ENCODE peak calls at places on chromosome 5, in eight cellular contexts. A is OCI-LY7, J is GM23248, M is PC-3, B is SK-N-SH, Y is neural progenitor cell, P is GM23338, D is HCT116. U is an unnamed sample. For H3K4me1, the result is how much of the 10 kb centered on the place peaks cover.

GRCh38 chr5:9932770-9933169 is 302.6 kb upstream of the TAS2R1 start:
- DNase-seq in A (no peak), P (peak), B (peak), M (peak), D (peak), Y (no peak), J (peak), U (no peak)

GRCh38 chr5:172806897-172807672 is 27.0 kb upstream of the ERGIC1 start:
- DNase-seq in A (peak), J (peak), P (peak), D (peak), B (no peak), Y (peak), M (peak), U (peak)

GRCh38 chr5:146667633-146668032 is 151.6 kb upstream of the GPR151 start:
- DNase-seq in P (no peak), Y (no peak), A (no peak), J (peak), D (no peak), B (no peak), M (peak), U (peak)

GRCh38 chr5:3862906-3863305 is 267.3 kb downstream of the IRX1 start:
- DNase-seq in D (no peak), M (no peak), J (no peak), B (no peak), A (no peak), P (no peak), Y (no peak), U (no peak)

GRCh38 chr5:169656125-169656990 is 19.3 kb downstream of the DOCK2 start:
- DNase-seq in A (no peak), M (no peak), B (no peak), Y (no peak), D (no peak), J (peak), P (no peak), U (no peak)

GRCh38 chr5:143106175-143106574 is 297.3 kb downstream of the NR3C1 start:
- DNase-seq in A (peak), J (peak), M (peak), B (peak), P (peak), Y (peak), D (no peak), U (peak)

GRCh38 chr5:7802855-7803254 is 48.1 kb downstream of the CFAP90 start:
- DNase-seq in P (no peak), B (no peak), J (peak), D (no peak), A (no peak), M (peak), Y (no peak), U (no peak)

GRCh38 chr5:21121213-21121612 is 1133.2 kb upstream of the CDH18 start:
- DNase-seq in Y (no peak), A (no peak), J (no peak), P (no peak), D (no peak), M (no peak), B (no peak), U (no peak)

GRCh38 chr5:147981074-147981473 is 74.7 kb upstream of the C5orf46 start:
- DNase-seq in B (no peak), J (no peak), A (no peak), M (no peak), Y (no peak), P (no peak), D (no peak), U (no peak)

GRCh38 chr5:156414381-156414780 is 87.4 kb downstream of the SGCD start:
- DNase-seq in Y (no peak), J (peak), A (no peak), P (no peak), M (no peak), B (no peak), D (no peak), U (no peak)

GRCh38 chr5:16134204-16134603 is 45.4 kb downstream of the MARCHF11 start:
- DNase-seq in J (no peak), D (no peak), M (no peak), P (no peak), A (no peak), B (no peak), Y (no peak), U (no peak)

GRCh38 chr5:72908666-72909065 is 47.2 kb upstream of the FCHO2 start:
- DNase-seq in B (no peak), A (no peak), J (no peak), P (no peak), M (no peak), D (no peak), Y (no peak), U (no peak)

DNA sequence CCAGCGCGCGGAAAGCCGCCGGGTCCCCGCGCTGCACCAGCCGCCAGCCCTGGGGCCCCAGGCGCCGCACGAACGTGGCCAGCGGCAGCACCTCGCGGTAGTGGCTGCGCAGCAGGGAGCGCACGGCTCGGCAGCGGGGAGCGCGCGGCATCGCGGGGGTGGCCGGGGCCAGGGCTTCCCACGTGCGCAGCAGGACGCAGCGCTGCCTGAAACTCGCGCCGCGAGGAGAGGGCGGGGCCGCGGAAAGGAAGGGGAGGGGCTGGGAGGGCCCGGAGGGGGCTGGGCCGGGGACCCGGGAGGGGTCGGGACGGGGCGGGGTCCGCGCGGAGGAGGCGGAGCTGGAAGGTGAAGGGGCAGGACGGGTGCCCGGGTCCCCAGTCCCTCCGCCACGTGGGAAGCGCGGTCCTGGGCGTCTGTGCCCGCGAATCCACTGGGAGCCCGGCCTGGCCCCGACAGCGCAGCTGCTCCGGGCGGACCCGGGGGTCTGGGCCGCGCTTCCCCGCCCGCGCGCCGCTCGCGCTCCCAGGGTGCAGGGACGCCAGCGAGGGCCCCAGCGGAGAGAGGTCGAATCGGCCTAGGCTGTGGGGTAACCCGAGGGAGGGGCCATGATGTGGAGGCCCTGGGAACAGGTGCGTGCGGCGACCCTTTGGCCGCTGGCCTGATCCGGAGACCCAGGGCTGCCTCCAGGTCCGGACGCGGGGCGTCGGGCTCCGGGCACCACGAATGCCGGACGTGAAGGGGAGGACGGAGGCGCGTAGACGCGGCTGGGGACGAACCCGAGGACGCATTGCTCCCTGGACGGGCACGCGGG is at the start of gene TERT:
- DNase-seq in A (peak), D (no peak), B (peak), J (no peak), M (no peak), P (peak), Y (peak), U (peak)
- H3K4me3 ChIP-seq in A (peak), D (peak), B (peak), J (no peak), M (no peak), P (peak), Y (peak), U (no peak)

GRCh38 chr5:80184235-80185023 is 71.4 kb downstream of the SERINC5 start:
- DNase-seq in D (no peak), P (peak), A (peak), B (no peak), M (peak), J (no peak), Y (peak), U (peak)
- H3K4me1 ChIP-seq in D (half or more), P (half or more), A (half or more), B (under half), M (under half), J (under half), Y (half or more), U (half or more)

DNA sequence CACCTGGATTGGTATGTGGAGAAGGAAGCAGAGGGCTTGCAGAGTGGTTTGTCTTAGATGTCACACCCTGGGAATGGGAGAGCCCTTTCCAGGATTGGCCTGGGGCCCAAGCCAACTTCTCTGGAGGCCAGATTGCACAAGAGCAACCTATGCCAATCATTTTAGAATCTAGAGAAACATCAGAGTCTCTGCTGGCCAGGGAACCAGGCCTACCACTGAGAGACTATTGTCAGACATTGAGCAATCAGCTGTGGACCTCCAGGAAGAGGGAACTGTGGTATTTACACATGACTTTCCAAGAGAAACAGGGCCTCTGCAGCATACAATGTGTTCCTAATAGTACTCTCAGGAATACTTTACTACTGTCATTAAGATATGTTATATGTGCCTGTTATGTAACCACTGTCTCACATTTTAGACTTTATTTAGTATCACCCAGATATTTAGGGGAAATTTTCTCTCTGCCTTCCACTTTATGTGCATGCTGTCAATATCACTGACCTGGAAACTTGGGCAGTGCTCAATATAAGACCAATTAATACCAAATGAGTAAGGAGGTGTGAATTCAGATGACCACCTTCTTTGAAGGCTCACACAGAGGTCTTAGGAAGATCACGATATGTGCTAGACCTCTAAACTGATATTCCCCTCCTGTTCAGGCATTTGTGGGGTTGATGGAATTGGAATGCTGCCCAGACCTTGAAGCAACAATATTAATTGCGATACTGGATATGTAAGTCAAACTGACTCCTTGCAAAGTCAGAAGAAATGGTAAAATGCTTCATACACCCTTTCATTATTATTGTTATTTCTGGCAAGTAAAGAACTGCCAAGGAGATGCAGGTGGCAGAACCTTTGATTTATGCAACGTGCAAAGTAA is 20.5 kb upstream of the CCL28 start:
- DNase-seq in P (no peak), Y (no peak), M (peak), A (no peak), B (no peak), J (peak), D (peak), U (peak)
- TF ChIP-seq EZH2phosphoT487 in P (no peak), Y (no peak), M (no peak), A (no peak), B (no peak), J (no peak), D (no peak), U (no peak)

GRCh38 chr5:32501623-32502022 is 57.1 kb upstream of the ZFR start:
- DNase-seq in Y (peak), A (no peak), B (no peak), J (no peak), M (no peak), D (no peak), P (peak), U (no peak)
- H3K4me3 ChIP-seq in Y (peak), A (no peak), B (no peak), J (no peak), M (no peak), D (no peak), P (peak), U (no peak)

DNA sequence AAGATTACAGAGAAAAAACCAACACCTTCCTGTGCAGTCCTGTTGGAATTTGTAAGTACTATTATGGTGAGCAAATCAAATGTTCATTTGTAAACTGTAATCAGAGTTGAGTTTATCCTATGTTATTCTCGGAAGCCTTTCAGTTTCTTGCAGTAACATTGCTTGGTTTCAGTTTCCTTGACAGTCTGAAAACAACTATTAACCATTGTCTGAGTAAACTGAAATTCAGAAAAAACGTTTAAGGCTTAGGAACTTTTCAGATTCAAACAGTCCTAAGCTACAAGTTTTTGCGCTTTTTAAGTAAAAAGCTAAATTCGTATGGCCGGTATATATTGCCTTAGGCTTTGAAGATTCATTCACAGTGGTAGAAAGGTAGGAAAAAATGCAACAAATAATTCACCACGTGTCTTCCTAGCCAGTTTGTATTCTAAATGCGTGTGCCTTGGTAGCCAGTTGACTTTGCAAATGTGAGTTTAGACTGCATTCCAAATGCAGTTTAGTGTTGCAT is 2.5 kb downstream of the GPBP1 start:
- DNase-seq in J (peak), D (no peak), M (peak), A (no peak), Y (no peak), B (no peak), P (no peak), U (no peak)
- H3K4me1 ChIP-seq in J (under half), D (under half), M (under half), A (under half), Y (under half), B (under half), P (under half), U (under half)

DNA sequence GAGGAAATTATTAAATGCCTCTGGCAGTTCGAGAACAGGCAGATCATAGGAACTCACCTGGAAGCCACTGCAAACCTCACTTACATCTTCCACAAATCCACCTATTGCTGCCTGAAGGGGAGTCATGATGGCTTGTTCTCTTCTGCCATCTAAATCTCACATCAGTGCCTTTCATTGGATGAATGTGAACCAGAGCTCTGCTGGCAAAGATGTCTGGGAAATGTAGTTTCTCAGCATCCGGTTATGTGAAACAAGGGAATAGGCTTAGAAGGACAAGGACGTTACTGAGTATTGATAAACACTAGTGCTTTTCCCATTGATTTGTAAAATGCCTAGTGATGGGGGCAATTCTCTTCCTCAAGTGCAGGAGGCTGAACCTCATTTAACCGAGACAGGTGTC is 483.3 kb downstream of the ARHGEF28 start:
- DNase-seq in M (no peak), Y (peak), D (no peak), B (no peak), J (no peak), A (no peak), P (peak), U (no peak)
- TF ChIP-seq EZH2phosphoT487 in M (no peak), Y (no peak), D (no peak), B (no peak), J (no peak), A (no peak), P (no peak), U (no peak)

GRCh38 chr5:31809037-31809910 is 170.3 kb downstream of the PDZD2 start:
- DNase-seq in J (peak), A (peak), B (peak), M (peak), P (peak), Y (peak), D (peak), U (peak)

GRCh38 chr5:31811210-31811609 is 172.3 kb downstream of the PDZD2 start:
- DNase-seq in Y (no peak), D (peak), A (no peak), B (no peak), P (no peak), M (peak), J (peak), U (no peak)

GRCh38 chr5:31806566-31806965 is 167.6 kb downstream of the PDZD2 start:
- DNase-seq in A (no peak), D (no peak), Y (no peak), J (peak), M (no peak), P (no peak), B (no peak), U (no peak)
- H3K4me3 ChIP-seq in A (no peak), D (no peak), Y (no peak), J (peak), M (no peak), P (no peak), B (no peak), U (no peak)